ENCODE peak calls at places on chromosomes 5 and 9, in nine cellular contexts. One of them, this sample, is unnamed.

GRCh38 chr5:102823441-102823874 is 68.4 kb downstream of the PAM start:
- DNase-seq in mesenchymal stem cell: peak; percentile 75
- DNase-seq in aorta: no peak
- DNase-seq in cardiac muscle cell: peak; percentile 47
- DNase-seq in sigmoid colon: no peak
- DNase-seq in psoas muscle: no peak
- DNase-seq in tibial artery: no peak
- DNase-seq in H9: no peak
- DNase-seq in fibroblast of lung: peak; percentile 91
- DNase-seq in this sample: no peak

GRCh38 chr5:157994906-157995519 is 136.1 kb upstream of the CLINT1 start:
- DNase-seq in cardiac muscle cell: peak; percentile 81
- DNase-seq in aorta: peak; percentile 83
- DNase-seq in fibroblast of lung: peak; percentile 47
- DNase-seq in mesenchymal stem cell: peak; percentile 66
- DNase-seq in sigmoid colon: peak; percentile 88
- DNase-seq in psoas muscle: peak; percentile 65
- DNase-seq in H9: peak; percentile 90
- DNase-seq in tibial artery: peak; percentile 73
- DNase-seq in this sample: peak; percentile 81

GRCh38 chr5:150734579-150735384 is 24.0 kb downstream of the DCTN4 start:
- DNase-seq in tibial artery: peak; percentile 71
- DNase-seq in cardiac muscle cell: no peak
- DNase-seq in H9: no peak
- DNase-seq in psoas muscle: peak; percentile 65
- DNase-seq in sigmoid colon: peak; percentile 81
- DNase-seq in mesenchymal stem cell: no peak
- DNase-seq in aorta: no peak
- DNase-seq in fibroblast of lung: no peak
- DNase-seq in this sample: peak; percentile 41

GRCh38 chr9:13598738-13599137 is 319.2 kb upstream of the MPDZ start:
- DNase-seq in H9: no peak
- DNase-seq in mesenchymal stem cell: no peak
- DNase-seq in aorta: no peak
- DNase-seq in sigmoid colon: no peak
- DNase-seq in tibial artery: no peak
- DNase-seq in cardiac muscle cell: no peak
- DNase-seq in fibroblast of lung: peak; percentile 55
- DNase-seq in psoas muscle: no peak
- DNase-seq in this sample: no peak

GRCh38 chr5:117559005-117559844 is 984.6 kb upstream of the SEMA6A start:
- DNase-seq in mesenchymal stem cell: no peak
- DNase-seq in psoas muscle: no peak
- DNase-seq in cardiac muscle cell: no peak
- DNase-seq in sigmoid colon: no peak
- DNase-seq in fibroblast of lung: no peak
- DNase-seq in tibial artery: no peak
- DNase-seq in H9: no peak
- DNase-seq in aorta: no peak
- DNase-seq in this sample: no peak

GRCh38 chr9:85425153-85425611 is 316.6 kb downstream of the AGTPBP1 start:
- DNase-seq in tibial artery: peak; percentile 70
- DNase-seq in aorta: peak; percentile 80
- DNase-seq in fibroblast of lung: peak; percentile 39
- DNase-seq in H9: peak; percentile 92
- DNase-seq in cardiac muscle cell: peak; percentile 64
- DNase-seq in sigmoid colon: no peak
- DNase-seq in psoas muscle: peak; percentile 61
- DNase-seq in mesenchymal stem cell: peak; percentile 56
- DNase-seq in this sample: peak; percentile 89

GRCh38 chr5:154058055-154059038 is 19.6 kb downstream of the MFAP3 start:
- DNase-seq in mesenchymal stem cell: no peak
- DNase-seq in psoas muscle: no peak
- DNase-seq in cardiac muscle cell: peak; percentile 57
- DNase-seq in fibroblast of lung: peak; percentile 74
- DNase-seq in sigmoid colon: no peak
- DNase-seq in H9: no peak
- DNase-seq in tibial artery: no peak
- DNase-seq in aorta: no peak
- DNase-seq in this sample: no peak

GRCh38 chr5:158060216-158060615 is 201.3 kb upstream of the CLINT1 start:
- DNase-seq in cardiac muscle cell: no peak
- DNase-seq in sigmoid colon: no peak
- DNase-seq in tibial artery: no peak
- DNase-seq in mesenchymal stem cell: no peak
- DNase-seq in H9: no peak
- DNase-seq in fibroblast of lung: no peak
- DNase-seq in aorta: no peak
- DNase-seq in psoas muscle: no peak
- DNase-seq in this sample: no peak

GRCh38 chr9:84970432-84970831 is 300.9 kb downstream of the NTRK2 start:
- DNase-seq in mesenchymal stem cell: peak; percentile 12
- DNase-seq in sigmoid colon: no peak
- DNase-seq in aorta: no peak
- DNase-seq in fibroblast of lung: peak; percentile 20
- DNase-seq in tibial artery: no peak
- DNase-seq in H9: no peak
- DNase-seq in psoas muscle: no peak
- DNase-seq in cardiac muscle cell: no peak
- DNase-seq in this sample: no peak

GRCh38 chr5:114412509-114413171 is 50.8 kb downstream of the KCNN2 start:
- DNase-seq in H9: no peak
- DNase-seq in psoas muscle: no peak
- DNase-seq in cardiac muscle cell: peak; percentile 8
- DNase-seq in fibroblast of lung: peak; percentile 83
- DNase-seq in aorta: no peak
- DNase-seq in sigmoid colon: no peak
- DNase-seq in tibial artery: no peak
- DNase-seq in mesenchymal stem cell: peak; percentile 94
- DNase-seq in this sample: no peak

GRCh38 chr5:1925111-1926070 is 42.7 kb upstream of the IRX4 start:
- DNase-seq in tibial artery: no peak
- DNase-seq in H9: no peak
- DNase-seq in mesenchymal stem cell: no peak
- DNase-seq in aorta: no peak
- DNase-seq in sigmoid colon: no peak
- DNase-seq in psoas muscle: no peak
- DNase-seq in fibroblast of lung: no peak
- DNase-seq in cardiac muscle cell: no peak
- DNase-seq in this sample: no peak

GRCh38 chr5:102794047-102794446 is 38.9 kb downstream of the PAM start:
- DNase-seq in aorta: no peak
- DNase-seq in psoas muscle: no peak
- DNase-seq in mesenchymal stem cell: no peak
- DNase-seq in tibial artery: no peak
- DNase-seq in fibroblast of lung: no peak
- DNase-seq in sigmoid colon: no peak
- DNase-seq in H9: no peak
- DNase-seq in cardiac muscle cell: no peak
- DNase-seq in this sample: no peak

GRCh38 chr5:103178167-103178566 is 58.1 kb downstream of the PPIP5K2 start:
- DNase-seq in psoas muscle: no peak
- DNase-seq in sigmoid colon: no peak
- DNase-seq in H9: no peak
- DNase-seq in fibroblast of lung: no peak
- DNase-seq in tibial artery: no peak
- DNase-seq in mesenchymal stem cell: no peak
- DNase-seq in aorta: no peak
- DNase-seq in cardiac muscle cell: no peak
- DNase-seq in this sample: no peak

GRCh38 chr5:138339086-138339456 is 1.0 kb downstream of the FAM53C start:
- DNase-seq in tibial artery: no peak
- DNase-seq in cardiac muscle cell: peak; percentile 32
- DNase-seq in psoas muscle: no peak
- DNase-seq in fibroblast of lung: no peak
- DNase-seq in mesenchymal stem cell: peak; percentile 53
- DNase-seq in sigmoid colon: no peak
- DNase-seq in H9: no peak
- DNase-seq in aorta: no peak
- DNase-seq in this sample: peak; percentile 45

GRCh38 chr5:131264453-131265200 is 774 bp downstream of the CDC42SE2 start:
- DNase-seq in sigmoid colon: peak; percentile 63
- DNase-seq in H9: peak; percentile 49
- DNase-seq in fibroblast of lung: peak; percentile 46
- DNase-seq in cardiac muscle cell: peak; percentile 43
- DNase-seq in mesenchymal stem cell: peak; percentile 46
- DNase-seq in aorta: peak; percentile 78
- DNase-seq in psoas muscle: peak; percentile 53
- DNase-seq in tibial artery: no peak
- DNase-seq in this sample: peak; percentile 54

GRCh38 chr5:58615931-58616330 is 33.1 kb downstream of the RAB3C start:
- DNase-seq in tibial artery: no peak
- DNase-seq in psoas muscle: no peak
- DNase-seq in cardiac muscle cell: no peak
- DNase-seq in aorta: no peak
- DNase-seq in mesenchymal stem cell: no peak
- DNase-seq in fibroblast of lung: no peak
- DNase-seq in sigmoid colon: no peak
- DNase-seq in H9: no peak
- DNase-seq in this sample: no peak

GRCh38 chr5:17258429-17258828 is 41.0 kb downstream of the BASP1 start:
- DNase-seq in mesenchymal stem cell: no peak
- DNase-seq in aorta: no peak
- DNase-seq in psoas muscle: no peak
- DNase-seq in sigmoid colon: no peak
- DNase-seq in cardiac muscle cell: no peak
- DNase-seq in tibial artery: no peak
- DNase-seq in H9: no peak
- DNase-seq in fibroblast of lung: peak; percentile 65
- DNase-seq in this sample: no peak

GRCh38 chr9:91419222-91420191 is 4.1 kb downstream of the NFIL3 start:
- DNase-seq in aorta: peak; percentile 85
- DNase-seq in fibroblast of lung: peak; percentile 94
- DNase-seq in H9: no peak
- DNase-seq in mesenchymal stem cell: peak; percentile 98
- DNase-seq in psoas muscle: peak; percentile 77
- DNase-seq in tibial artery: peak; percentile 82
- DNase-seq in cardiac muscle cell: peak; percentile 96
- DNase-seq in sigmoid colon: peak; percentile 88
- DNase-seq in this sample: peak; percentile 40

GRCh38 chr9:34984049-34984448 is 5.5 kb upstream of the DNAJB5 start:
- DNase-seq in fibroblast of lung: peak; percentile 30
- DNase-seq in cardiac muscle cell: peak; percentile 59
- DNase-seq in H9: peak; percentile 53
- DNase-seq in psoas muscle: no peak
- DNase-seq in sigmoid colon: no peak
- DNase-seq in aorta: no peak
- DNase-seq in mesenchymal stem cell: peak; percentile 54
- DNase-seq in tibial artery: peak; percentile 39
- DNase-seq in this sample: peak; percentile 53

GRCh38 chr5:180990889-180991257 is 2.2 kb downstream of the BTNL3 start:
- DNase-seq in mesenchymal stem cell: no peak
- DNase-seq in fibroblast of lung: no peak
- DNase-seq in H9: no peak
- DNase-seq in sigmoid colon: no peak
- DNase-seq in cardiac muscle cell: no peak
- DNase-seq in aorta: no peak
- DNase-seq in psoas muscle: no peak
- DNase-seq in tibial artery: no peak
- DNase-seq in this sample: no peak
- H3K27ac ChIP-seq in mesenchymal stem cell: no peak overlapping the region
- H3K27ac ChIP-seq in fibroblast of lung: no peak overlapping the region
- H3K27ac ChIP-seq in H9: no peak overlapping the region
- H3K27ac ChIP-seq in sigmoid colon: no peak overlapping the region
- H3K27ac ChIP-seq in cardiac muscle cell: no peak overlapping the region
- H3K27ac ChIP-seq in aorta: no peak overlapping the region
- H3K27ac ChIP-seq in psoas muscle: no peak overlapping the region
- H3K27ac ChIP-seq in tibial artery: no peak overlapping the region
- H3K27ac ChIP-seq in this sample: no peak overlapping the region

DNA sequence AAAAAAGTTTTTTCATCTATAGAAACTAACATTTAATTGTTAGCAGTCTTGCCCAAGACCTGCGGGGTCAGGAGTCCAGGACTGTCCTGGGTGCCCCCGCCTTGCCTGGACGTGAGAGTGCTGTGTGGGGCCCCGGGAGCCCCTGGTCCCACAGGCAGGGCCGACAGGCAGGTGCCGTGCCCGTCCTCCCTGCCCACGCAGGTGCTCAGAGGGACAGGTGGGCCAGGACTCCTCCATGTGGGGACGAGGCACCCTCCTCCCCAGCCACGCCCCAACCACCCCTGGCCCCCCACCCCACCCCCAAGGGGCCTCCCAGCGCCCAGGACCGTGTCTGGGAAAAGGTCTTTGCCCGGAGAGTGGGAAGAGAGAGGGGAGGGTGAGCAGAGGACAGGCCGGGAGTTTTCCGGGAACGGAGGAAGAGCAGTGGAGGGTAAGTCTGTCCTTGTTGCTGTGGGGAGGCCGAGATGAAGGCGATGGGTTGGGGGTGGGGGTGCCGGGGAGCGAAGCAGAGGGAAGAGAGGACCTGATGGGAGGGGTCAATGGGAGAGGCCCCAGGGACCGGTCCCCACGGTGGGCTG is 2.7 kb upstream of the LCN12 start:
- DNase-seq in psoas muscle: no peak
- DNase-seq in H9: no peak
- DNase-seq in tibial artery: no peak
- DNase-seq in mesenchymal stem cell: no peak
- DNase-seq in fibroblast of lung: no peak
- DNase-seq in sigmoid colon: no peak
- DNase-seq in aorta: no peak
- DNase-seq in cardiac muscle cell: no peak
- DNase-seq in this sample: no peak
- H3K4me1 ChIP-seq in psoas muscle: peaks cover 20% of the 10 kb centered on the region
- H3K4me1 ChIP-seq in H9: no peaks in the 10 kb centered on the region
- H3K4me1 ChIP-seq in tibial artery: peaks cover 28% of the 10 kb centered on the region
- H3K4me1 ChIP-seq in mesenchymal stem cell: peaks cover 29% of the 10 kb centered on the region
- H3K4me1 ChIP-seq in fibroblast of lung: no peaks in the 10 kb centered on the region
- H3K4me1 ChIP-seq in sigmoid colon: peaks cover 23% of the 10 kb centered on the region
- H3K4me1 ChIP-seq in aorta: no peaks in the 10 kb centered on the region
- H3K4me1 ChIP-seq in cardiac muscle cell: peaks cover 17% of the 10 kb centered on the region
- H3K4me1 ChIP-seq in this sample: peaks cover 58% of the 10 kb centered on the region

DNA sequence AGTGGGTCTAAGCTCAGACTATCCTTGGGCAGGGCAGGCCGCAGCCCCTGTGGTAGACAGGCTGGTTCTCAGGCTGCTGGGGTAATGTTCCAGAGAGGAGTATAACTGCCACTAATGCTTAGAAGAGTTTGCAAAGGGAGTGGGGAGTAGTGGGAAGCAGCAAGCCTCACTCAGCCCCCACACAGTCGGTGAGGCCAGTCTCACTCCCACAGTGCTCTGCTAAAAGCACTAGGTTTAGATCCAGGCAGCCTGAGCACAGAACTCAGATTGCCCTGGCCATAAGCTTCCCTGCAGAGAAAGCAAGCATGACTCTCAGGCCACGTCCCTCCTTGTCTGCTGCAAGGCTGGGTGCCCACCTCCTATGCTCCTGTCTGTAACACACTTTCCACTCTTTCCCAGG is 69.4 kb upstream of the HCN1 start:
- DNase-seq in fibroblast of lung: no peak
- DNase-seq in aorta: no peak
- DNase-seq in cardiac muscle cell: no peak
- DNase-seq in sigmoid colon: no peak
- DNase-seq in mesenchymal stem cell: no peak
- DNase-seq in H9: no peak
- DNase-seq in psoas muscle: no peak
- DNase-seq in tibial artery: no peak
- DNase-seq in this sample: no peak
- H3K9me3 ChIP-seq in fibroblast of lung: no peaks in the 10 kb centered on the region
- H3K9me3 ChIP-seq in aorta: no peaks in the 10 kb centered on the region
- H3K9me3 ChIP-seq in cardiac muscle cell: no peaks in the 10 kb centered on the region
- H3K9me3 ChIP-seq in sigmoid colon: no peaks in the 10 kb centered on the region
- H3K9me3 ChIP-seq in mesenchymal stem cell: peaks cover 3% of the 10 kb centered on the region
- H3K9me3 ChIP-seq in H9: no peaks in the 10 kb centered on the region
- H3K9me3 ChIP-seq in psoas muscle: peaks cover 3% of the 10 kb centered on the region
- H3K9me3 ChIP-seq in tibial artery: no peaks in the 10 kb centered on the region
- H3K9me3 ChIP-seq in this sample: no peaks in the 10 kb centered on the region

GRCh38 chr9:21506910-21507795 is 25.0 kb upstream of the IFNE start:
- DNase-seq in fibroblast of lung: peak; percentile 92
- DNase-seq in psoas muscle: no peak
- DNase-seq in H9: no peak
- DNase-seq in mesenchymal stem cell: peak; percentile 51
- DNase-seq in cardiac muscle cell: peak; percentile 95
- DNase-seq in sigmoid colon: no peak
- DNase-seq in aorta: no peak
- DNase-seq in tibial artery: no peak
- DNase-seq in this sample: no peak
- H3K27ac ChIP-seq in fibroblast of lung: peak overlapping the region; percentile 24
- H3K27ac ChIP-seq in psoas muscle: no peak overlapping the region
- H3K27ac ChIP-seq in H9: no peak overlapping the region
- H3K27ac ChIP-seq in mesenchymal stem cell: peak overlapping the region; percentile 87
- H3K27ac ChIP-seq in cardiac muscle cell: no peak overlapping the region
- H3K27ac ChIP-seq in sigmoid colon: no peak overlapping the region
- H3K27ac ChIP-seq in aorta: no peak overlapping the region
- H3K27ac ChIP-seq in tibial artery: no peak overlapping the region
- H3K27ac ChIP-seq in this sample: no peak overlapping the region